ENCODE peak calls at places on chromosomes 3 and 15, in eight cellular contexts. One of them, this sample, is unnamed.

GRCh38 chr3:41304603-41305002 is 105.3 kb downstream of the CTNNB1 start:
- DNase-seq in sigmoid colon: no peak
- DNase-seq in stomach: no peak
- DNase-seq in transverse colon: no peak
- DNase-seq in K562: no peak
- DNase-seq in breast epithelium: no peak
- DNase-seq in HCT116: no peak
- DNase-seq in spleen: no peak
- DNase-seq in this sample: no peak

GRCh38 chr15:41778503-41778902 is 4.2 kb downstream of the MAPKBP1 start:
- DNase-seq in transverse colon: no peak
- DNase-seq in HCT116: no peak
- DNase-seq in spleen: no peak
- DNase-seq in K562: no peak
- DNase-seq in sigmoid colon: no peak
- DNase-seq in stomach: no peak
- DNase-seq in breast epithelium: no peak
- DNase-seq in this sample: no peak

GRCh38 chr3:69738859-69739203 is 433 bp upstream of the MITF start:
- DNase-seq in breast epithelium: no peak
- DNase-seq in stomach: no peak
- DNase-seq in transverse colon: no peak
- DNase-seq in sigmoid colon: peak; percentile 67
- DNase-seq in spleen: no peak
- DNase-seq in HCT116: no peak
- DNase-seq in K562: no peak
- DNase-seq in this sample: no peak

GRCh38 chr3:137202941-137203340 is 245.2 kb downstream of the IL20RB start:
- DNase-seq in HCT116: no peak
- DNase-seq in sigmoid colon: no peak
- DNase-seq in K562: no peak
- DNase-seq in transverse colon: no peak
- DNase-seq in breast epithelium: no peak
- DNase-seq in stomach: no peak
- DNase-seq in spleen: no peak
- DNase-seq in this sample: no peak

GRCh38 chr3:177195242-177195940 is 1.9 kb downstream of the TBL1XR1 start:
- DNase-seq in stomach: no peak
- DNase-seq in transverse colon: peak; percentile 40
- DNase-seq in breast epithelium: no peak
- DNase-seq in HCT116: no peak
- DNase-seq in K562: no peak
- DNase-seq in sigmoid colon: no peak
- DNase-seq in spleen: no peak
- DNase-seq in this sample: no peak

GRCh38 chr15:60935130-60935529 is 294.0 kb downstream of the RORA start:
- DNase-seq in stomach: no peak
- DNase-seq in HCT116: no peak
- DNase-seq in breast epithelium: no peak
- DNase-seq in K562: no peak
- DNase-seq in sigmoid colon: peak; percentile 76
- DNase-seq in spleen: no peak
- DNase-seq in transverse colon: no peak
- DNase-seq in this sample: no peak

GRCh38 chr3:55203006-55203405 is 275.1 kb upstream of the LRTM1 start:
- DNase-seq in sigmoid colon: no peak
- DNase-seq in K562: no peak
- DNase-seq in HCT116: no peak
- DNase-seq in stomach: no peak
- DNase-seq in spleen: no peak
- DNase-seq in transverse colon: no peak
- DNase-seq in breast epithelium: no peak
- DNase-seq in this sample: no peak

GRCh38 chr15:64430000-64430735 is 30.2 kb upstream of the ZNF609 start:
- DNase-seq in stomach: no peak
- DNase-seq in K562: no peak
- DNase-seq in HCT116: no peak
- DNase-seq in spleen: no peak
- DNase-seq in breast epithelium: no peak
- DNase-seq in sigmoid colon: peak; percentile 78
- DNase-seq in transverse colon: peak; percentile 19
- DNase-seq in this sample: no peak

GRCh38 chr3:98630416-98630815 is 37.0 kb upstream of the CPOX start:
- DNase-seq in breast epithelium: no peak
- DNase-seq in spleen: no peak
- DNase-seq in stomach: no peak
- DNase-seq in transverse colon: no peak
- DNase-seq in sigmoid colon: no peak
- DNase-seq in HCT116: no peak
- DNase-seq in K562: no peak
- DNase-seq in this sample: no peak

GRCh38 chr3:192170031-192170430 is 557.3 kb downstream of the FGF12 start:
- DNase-seq in K562: no peak
- DNase-seq in spleen: no peak
- DNase-seq in transverse colon: no peak
- DNase-seq in stomach: no peak
- DNase-seq in sigmoid colon: no peak
- DNase-seq in breast epithelium: no peak
- DNase-seq in HCT116: no peak
- DNase-seq in this sample: no peak

GRCh38 chr15:26738996-26739395 is 33.9 kb downstream of the GABRB3 start:
- DNase-seq in spleen: no peak
- DNase-seq in HCT116: no peak
- DNase-seq in K562: no peak
- DNase-seq in sigmoid colon: no peak
- DNase-seq in breast epithelium: no peak
- DNase-seq in stomach: no peak
- DNase-seq in transverse colon: no peak
- DNase-seq in this sample: no peak

GRCh38 chr3:159130108-159130507 is 328.3 kb downstream of the MFSD1 start:
- DNase-seq in transverse colon: peak; percentile 21
- DNase-seq in breast epithelium: no peak
- DNase-seq in sigmoid colon: no peak
- DNase-seq in HCT116: peak; percentile 15
- DNase-seq in K562: no peak
- DNase-seq in spleen: no peak
- DNase-seq in stomach: no peak
- DNase-seq in this sample: no peak

GRCh38 chr3:129552287-129553050 is 9.5 kb downstream of the H1-8 start:
- DNase-seq in sigmoid colon: no peak
- DNase-seq in spleen: no peak
- DNase-seq in HCT116: no peak
- DNase-seq in breast epithelium: no peak
- DNase-seq in transverse colon: no peak
- DNase-seq in stomach: no peak
- DNase-seq in K562: no peak
- DNase-seq in this sample: no peak

DNA sequence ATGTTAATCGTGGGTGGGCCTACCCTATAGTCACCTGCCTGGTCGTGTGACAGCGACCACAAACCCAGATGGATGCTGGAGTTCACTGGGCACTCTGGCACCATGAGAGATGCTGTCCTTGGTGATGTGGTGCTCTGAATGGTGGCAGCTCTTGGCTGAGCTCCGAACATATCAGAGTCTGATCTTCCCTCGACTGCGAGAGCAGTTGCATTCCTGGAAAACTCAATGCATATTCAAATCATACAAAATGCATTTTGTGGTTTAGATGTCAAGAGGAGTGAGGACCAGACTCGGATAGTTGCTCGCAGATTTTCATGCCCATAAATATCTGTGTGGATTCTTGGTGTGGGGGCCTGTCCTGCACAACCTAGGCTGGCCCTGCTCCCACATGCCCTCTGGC is 8.8 kb downstream of the IQSEC1 start:
- DNase-seq in HCT116: no peak
- DNase-seq in breast epithelium: no peak
- DNase-seq in K562: no peak
- DNase-seq in transverse colon: no peak
- DNase-seq in stomach: no peak
- DNase-seq in spleen: no peak
- DNase-seq in sigmoid colon: no peak
- DNase-seq in this sample: no peak
- TF ChIP-seq POLR2A in HCT116: no peak
- TF ChIP-seq POLR2A in breast epithelium: no peak
- TF ChIP-seq POLR2A in K562: no peak
- TF ChIP-seq POLR2A in transverse colon: no peak
- TF ChIP-seq POLR2A in stomach: no peak
- TF ChIP-seq POLR2A in spleen: no peak
- TF ChIP-seq POLR2A in sigmoid colon: no peak
- TF ChIP-seq POLR2A in this sample: no peak

DNA sequence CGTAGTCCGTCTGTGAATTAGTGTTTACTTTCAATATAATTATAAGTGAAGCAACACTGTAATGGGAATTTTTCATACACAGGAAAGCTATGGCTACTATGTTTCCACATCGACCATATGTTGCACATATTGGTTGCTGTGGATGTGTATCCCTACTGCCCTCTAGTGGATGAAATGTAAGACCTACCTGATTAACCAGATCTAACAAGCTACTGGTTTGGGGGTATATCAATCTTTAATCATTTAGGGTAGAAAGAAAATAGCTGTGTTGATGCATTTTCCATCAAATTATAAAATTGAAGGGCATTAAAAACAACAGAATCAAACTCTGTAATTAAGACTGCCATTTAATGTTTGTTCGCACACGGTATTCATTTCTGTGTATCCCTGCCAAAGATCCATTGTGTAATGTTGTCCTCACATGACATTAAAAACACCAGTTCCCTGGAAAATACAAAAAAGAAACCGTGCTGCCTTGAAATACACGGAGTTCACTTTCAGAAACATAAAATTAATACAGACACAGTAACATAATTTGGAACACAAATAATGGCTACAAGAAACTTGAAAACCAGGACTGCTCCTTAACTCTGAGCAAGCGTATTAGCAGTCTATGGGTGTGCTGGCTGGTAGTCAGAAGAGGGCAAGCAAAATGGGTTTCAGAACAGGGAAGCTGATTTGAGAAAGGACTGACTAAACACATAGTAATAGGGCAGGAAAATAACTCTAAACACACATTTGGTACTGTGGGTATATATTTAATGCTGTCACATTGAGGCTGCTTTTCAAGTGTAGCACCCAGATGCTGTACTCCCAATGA is 125.1 kb downstream of the TIGIT start:
- DNase-seq in HCT116: peak; percentile 57
- DNase-seq in transverse colon: no peak
- DNase-seq in spleen: no peak
- DNase-seq in breast epithelium: no peak
- DNase-seq in K562: peak; percentile 31
- DNase-seq in stomach: no peak
- DNase-seq in sigmoid colon: no peak
- DNase-seq in this sample: no peak
- H3K4me3 ChIP-seq in HCT116: no peak overlapping the region
- H3K4me3 ChIP-seq in transverse colon: no peak overlapping the region
- H3K4me3 ChIP-seq in spleen: no peak overlapping the region
- H3K4me3 ChIP-seq in breast epithelium: peak overlapping the region; percentile 17
- H3K4me3 ChIP-seq in K562: no peak overlapping the region
- H3K4me3 ChIP-seq in stomach: peak overlapping the region; percentile 14
- H3K4me3 ChIP-seq in sigmoid colon: no peak overlapping the region
- H3K4me3 ChIP-seq in this sample: peak overlapping the region; percentile 10

DNA sequence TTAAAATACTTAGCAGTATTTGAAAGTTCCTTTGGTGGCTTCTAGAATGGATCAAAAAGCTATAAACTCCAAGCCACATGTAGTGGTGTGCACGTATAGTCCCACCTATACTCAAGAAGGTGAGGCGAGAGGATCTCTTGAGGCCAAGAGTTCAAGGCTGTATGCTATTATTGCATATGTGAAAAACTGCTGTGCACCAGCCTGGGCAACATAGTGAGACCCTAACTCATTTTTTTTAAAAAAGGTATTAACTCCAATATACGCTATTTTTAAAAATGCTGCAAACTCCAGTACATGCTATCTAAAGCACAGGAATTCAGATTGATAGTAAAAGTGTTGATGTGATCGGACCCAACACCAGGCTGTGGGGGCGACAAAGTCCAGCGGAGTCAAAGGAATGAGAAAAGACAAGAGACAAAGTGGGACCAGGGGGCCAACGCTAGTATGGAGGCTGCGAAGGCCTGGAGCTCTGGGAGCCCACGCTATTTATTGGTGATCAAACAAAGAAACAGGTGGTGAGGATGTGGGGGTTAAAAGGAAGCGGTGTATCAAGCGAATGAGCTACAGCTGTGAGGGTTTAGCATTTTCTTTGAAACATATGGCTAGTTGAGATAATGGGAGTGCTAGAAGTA is 66.6 kb downstream of the ARIH1 start:
- DNase-seq in stomach: no peak
- DNase-seq in spleen: no peak
- DNase-seq in HCT116: peak; percentile 2
- DNase-seq in K562: no peak
- DNase-seq in sigmoid colon: no peak
- DNase-seq in breast epithelium: no peak
- DNase-seq in transverse colon: no peak
- DNase-seq in this sample: no peak
- TF ChIP-seq POLR2AphosphoS5 in stomach: no peak
- TF ChIP-seq POLR2AphosphoS5 in spleen: no peak
- TF ChIP-seq POLR2AphosphoS5 in HCT116: no peak
- TF ChIP-seq POLR2AphosphoS5 in K562: no peak
- TF ChIP-seq POLR2AphosphoS5 in sigmoid colon: no peak
- TF ChIP-seq POLR2AphosphoS5 in breast epithelium: no peak
- TF ChIP-seq POLR2AphosphoS5 in transverse colon: no peak
- TF ChIP-seq POLR2AphosphoS5 in this sample: no peak

GRCh38 chr3:140176526-140176925 is 241.5 kb downstream of the CLSTN2 start:
- DNase-seq in transverse colon: no peak
- DNase-seq in sigmoid colon: no peak
- DNase-seq in spleen: no peak
- DNase-seq in HCT116: no peak
- DNase-seq in K562: no peak
- DNase-seq in stomach: no peak
- DNase-seq in breast epithelium: no peak
- DNase-seq in this sample: no peak

GRCh38 chr3:140167600-140168281 is 232.8 kb downstream of the CLSTN2 start:
- DNase-seq in spleen: no peak
- DNase-seq in stomach: no peak
- DNase-seq in K562: no peak
- DNase-seq in HCT116: no peak
- DNase-seq in breast epithelium: no peak
- DNase-seq in sigmoid colon: no peak
- DNase-seq in transverse colon: no peak
- DNase-seq in this sample: no peak

GRCh38 chr3:140164922-140165590 is 230.1 kb downstream of the CLSTN2 start:
- DNase-seq in breast epithelium: no peak
- DNase-seq in K562: no peak
- DNase-seq in sigmoid colon: no peak
- DNase-seq in stomach: no peak
- DNase-seq in transverse colon: no peak
- DNase-seq in HCT116: no peak
- DNase-seq in spleen: no peak
- DNase-seq in this sample: no peak

GRCh38 chr3:140166908-140167599 is 232.1 kb downstream of the CLSTN2 start:
- DNase-seq in spleen: no peak
- DNase-seq in HCT116: no peak
- DNase-seq in transverse colon: no peak
- DNase-seq in sigmoid colon: no peak
- DNase-seq in breast epithelium: no peak
- DNase-seq in stomach: no peak
- DNase-seq in K562: no peak
- DNase-seq in this sample: no peak

DNA sequence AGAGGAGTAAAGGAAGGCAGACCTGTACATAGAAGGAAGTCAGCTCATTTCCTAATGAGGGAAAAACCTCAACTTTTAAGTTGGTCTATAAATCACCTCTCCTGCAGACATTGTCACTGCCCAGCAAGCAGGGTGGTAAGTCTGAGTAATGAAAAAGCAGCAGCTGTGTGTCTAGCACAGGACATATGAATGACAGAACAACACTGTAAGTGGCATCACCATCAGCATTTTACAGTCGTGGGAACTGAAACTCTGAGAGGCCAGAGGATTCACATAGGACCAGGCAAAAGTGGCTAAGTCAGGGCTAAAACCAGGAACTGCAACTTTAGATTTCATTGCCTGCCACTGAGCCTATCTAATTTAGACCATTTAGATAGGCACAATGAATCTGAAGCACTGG is 235.6 kb downstream of the CLSTN2 start:
- DNase-seq in K562: no peak
- DNase-seq in HCT116: no peak
- DNase-seq in spleen: no peak
- DNase-seq in stomach: no peak
- DNase-seq in transverse colon: no peak
- DNase-seq in sigmoid colon: no peak
- DNase-seq in breast epithelium: no peak
- DNase-seq in this sample: no peak
- TF ChIP-seq POLR2A in K562: no peak
- TF ChIP-seq POLR2A in HCT116: no peak
- TF ChIP-seq POLR2A in spleen: no peak
- TF ChIP-seq POLR2A in stomach: no peak
- TF ChIP-seq POLR2A in transverse colon: no peak
- TF ChIP-seq POLR2A in sigmoid colon: no peak
- TF ChIP-seq POLR2A in breast epithelium: no peak
- TF ChIP-seq POLR2A in this sample: no peak